ENCODE peak calls at places on chromosome 9, in seven cellular contexts. V is A549, J is spleen, O is vagina, S is testis, B is right lobe of liver, M is sigmoid colon. P is an unnamed sample.
A peak's percentile ranks its signal among the peaks of the same experiment; 100 is the strongest.

GRCh38 chr9:134225186-134225585 is 60.8 kb upstream of the RNU6ATAC start:
- DNase-seq in B (no peak), S (no peak), O (no peak), M (peak; percentile 57), V (no peak), J (peak; percentile 54), P (no peak)

GRCh38 chr9:114324492-114324891 is 1.6 kb downstream of the ORM1 start:
- DNase-seq in B (no peak), J (peak; percentile 37), S (no peak), V (no peak), M (no peak), O (no peak), P (no peak)

GRCh38 chr9:112831969-112832368 is 58.7 kb downstream of the SLC46A2 start:
- DNase-seq in S (no peak), B (no peak), J (no peak), M (no peak), O (no peak), V (no peak), P (no peak)

GRCh38 chr9:110258671-110259070 is 2.4 kb upstream of the TXN start:
- DNase-seq in J (no peak), S (no peak), O (no peak), M (no peak), V (no peak), B (no peak), P (no peak)

GRCh38 chr9:93479726-93480125 is 26.3 kb upstream of the FAM120AOS start:
- DNase-seq in B (no peak), O (no peak), M (no peak), J (no peak), S (no peak), V (no peak), P (no peak)

GRCh38 chr9:4793412-4794005 is 765 bp downstream of the RCL1 start:
- DNase-seq in M (no peak), O (no peak), B (no peak), S (peak; percentile 27), V (no peak), J (no peak), P (no peak)

GRCh38 chr9:132877447-132877817 is 652 bp downstream of the AK8 start:
- DNase-seq in B (no peak), M (no peak), V (no peak), J (no peak), S (no peak), O (no peak), P (no peak)

GRCh38 chr9:135665795-135666189 is 2.7 kb downstream of the LCN9 start:
- DNase-seq in B (no peak), V (no peak), J (peak; percentile 37), S (no peak), O (no peak), M (no peak), P (no peak)

GRCh38 chr9:117750401-117750800 is 46.2 kb downstream of the TLR4 start:
- DNase-seq in O (no peak), B (no peak), J (no peak), M (no peak), V (no peak), S (no peak), P (no peak)

GRCh38 chr9:134329886-134330285 is 3.6 kb downstream of the RXRA start:
- DNase-seq in M (no peak), J (no peak), O (no peak), B (peak; percentile 95), S (no peak), V (no peak), P (no peak)

GRCh38 chr9:70043285-70043684 is 363 bp upstream of the MAMDC2 start:
- DNase-seq in S (no peak), V (no peak), O (no peak), J (no peak), M (no peak), B (no peak), P (no peak)

GRCh38 chr9:70043689-70044449 is at the start of gene MAMDC2:
- DNase-seq in V (no peak), J (peak; percentile 77), S (peak; percentile 60), B (peak; percentile 57), O (no peak), M (peak; percentile 91), P (peak; percentile 73)

GRCh38 chr9:70044450-70045307 is 1.0 kb downstream of the MAMDC2 start:
- DNase-seq in V (peak; percentile 15), O (no peak), B (no peak), M (peak; percentile 76), J (no peak), S (peak; percentile 56), P (peak; percentile 68)

GRCh38 chr9:70046274-70047070 is 2.8 kb downstream of the MAMDC2 start:
- DNase-seq in V (no peak), M (peak; percentile 79), S (no peak), O (no peak), J (no peak), B (no peak), P (peak; percentile 47)

GRCh38 chr9:70045452-70045851 is 1.8 kb downstream of the MAMDC2 start:
- DNase-seq in O (no peak), J (no peak), B (no peak), V (no peak), S (no peak), M (peak; percentile 68), P (no peak)
- H3K27ac ChIP-seq in O (peak overlapping the region; percentile 84), J (no peak overlapping the region), B (no peak overlapping the region), V (no peak overlapping the region), S (peak overlapping the region; percentile 84), M (peak overlapping the region; percentile 90), P (peak overlapping the region; percentile 94)

DNA sequence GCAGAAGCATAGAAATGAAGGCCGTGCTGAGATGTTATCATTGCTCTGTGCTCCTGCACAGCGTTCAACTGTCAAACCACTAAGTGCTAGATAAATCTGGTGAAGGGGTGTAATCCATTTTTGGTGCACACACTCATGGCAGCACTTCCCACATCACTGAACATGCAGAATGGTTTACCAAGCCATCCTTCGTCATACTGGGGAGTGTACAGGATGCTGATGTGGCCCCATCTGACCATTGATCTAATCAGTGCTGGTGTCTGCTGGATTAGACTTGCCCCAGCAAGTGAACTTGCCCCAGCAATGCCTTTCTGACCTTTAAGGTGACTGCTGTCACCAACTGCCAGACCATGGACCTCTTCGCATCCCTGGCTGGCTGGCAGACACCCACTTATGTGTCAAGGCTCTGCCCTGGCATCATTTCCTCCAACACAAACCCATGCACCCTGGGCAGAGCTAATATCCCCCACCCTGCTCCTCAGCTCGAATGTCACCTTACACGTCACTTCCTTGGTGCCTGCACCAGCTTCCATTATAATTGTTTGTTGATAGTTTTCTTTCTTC is 4.2 kb upstream of the SEMA4D start:
- DNase-seq in J (no peak), B (no peak), S (no peak), M (no peak), V (no peak), O (no peak), P (no peak)
- H3K4me3 ChIP-seq in J (no peak overlapping the region), B (no peak overlapping the region), S (no peak overlapping the region), M (no peak overlapping the region), V (no peak overlapping the region), O (no peak overlapping the region), P (no peak overlapping the region)

DNA sequence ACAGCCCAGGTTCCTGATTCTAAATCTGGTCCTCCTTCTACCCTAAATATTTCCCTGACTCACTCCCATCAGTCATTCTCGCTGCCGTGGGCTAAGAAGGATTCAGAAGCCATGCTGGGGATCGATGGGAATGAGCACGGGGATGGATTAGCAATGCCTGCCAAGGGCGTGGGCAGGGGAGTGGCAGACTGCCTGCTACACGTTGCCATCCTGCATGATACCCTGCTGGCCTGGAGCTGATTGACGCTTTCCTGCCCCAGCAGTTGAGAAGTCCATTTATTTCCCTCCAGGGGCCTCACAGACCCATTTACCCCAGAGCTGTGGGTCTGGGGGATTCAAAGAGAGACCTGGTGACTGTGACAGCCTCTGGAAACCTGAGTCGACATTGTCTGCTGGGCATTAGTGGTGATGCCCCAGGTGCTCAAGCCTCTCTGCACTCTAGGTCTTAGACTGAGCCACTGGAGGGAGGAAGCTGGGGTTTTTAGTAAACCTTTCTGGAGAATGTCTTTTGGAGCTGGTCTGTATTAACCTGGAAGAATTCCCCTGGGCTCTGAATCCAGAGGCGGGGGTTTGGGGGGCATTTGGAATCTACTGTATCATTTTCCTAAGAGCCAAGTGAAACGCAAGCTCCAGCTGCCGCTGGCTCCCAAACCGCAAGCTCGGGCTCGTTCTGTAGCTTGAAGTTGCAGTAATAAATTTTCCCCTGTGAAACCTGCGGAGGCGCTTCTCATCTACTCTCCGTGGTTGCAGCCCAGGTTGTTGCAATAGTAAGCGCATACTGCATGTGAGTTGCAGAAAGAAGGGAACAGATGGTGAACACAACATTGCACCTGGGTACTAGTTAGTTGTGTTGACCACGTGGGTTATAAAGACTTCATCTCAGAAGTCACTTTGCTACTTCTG is 76.3 kb upstream of the RAPGEF1 start:
- DNase-seq in O (no peak), M (no peak), B (no peak), S (no peak), V (no peak), J (no peak), P (no peak)
- TF ChIP-seq POLR2A in O (no peak), M (no peak), B (no peak), S (no peak), V (no peak), J (no peak), P (no peak)

DNA sequence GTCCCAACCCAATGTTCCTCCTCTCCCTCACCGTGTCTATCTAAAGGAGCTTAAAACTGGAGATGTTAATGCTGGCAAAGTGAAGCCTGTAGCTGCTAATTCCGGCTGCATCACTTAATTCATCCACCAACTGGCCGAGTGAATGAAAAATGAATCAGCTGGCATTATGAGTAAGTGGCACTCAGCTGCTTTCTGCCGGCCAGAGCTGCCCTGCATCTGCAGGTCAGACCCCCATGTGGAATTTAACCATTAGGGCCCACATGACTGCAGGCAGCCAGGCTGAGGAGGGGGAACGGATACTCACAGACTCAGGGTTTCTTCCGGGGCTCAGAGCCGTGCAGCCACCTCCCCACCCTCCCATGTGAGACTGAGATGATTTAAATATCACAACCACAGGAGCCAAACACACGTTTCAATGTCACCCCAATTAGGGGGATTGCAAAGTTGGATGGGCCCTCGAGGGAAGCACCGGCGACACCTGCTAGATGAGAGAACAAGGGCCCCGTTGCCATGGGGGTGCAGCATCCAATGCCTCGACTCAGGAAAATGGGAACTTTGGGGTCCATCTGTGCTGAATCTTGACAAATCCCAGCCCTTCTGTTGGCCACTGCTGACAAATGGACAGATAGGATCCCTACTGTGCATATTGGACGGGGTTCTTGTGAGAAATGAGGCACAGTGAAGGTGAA is 115.6 kb upstream of the ALDH1B1 start:
- DNase-seq in O (peak; percentile 58), V (no peak), J (peak; percentile 22), S (no peak), B (no peak), M (no peak), P (no peak)
- H3K27ac ChIP-seq in O (no peak overlapping the region), V (no peak overlapping the region), J (no peak overlapping the region), S (no peak overlapping the region), B (no peak overlapping the region), M (no peak overlapping the region), P (no peak overlapping the region)

DNA sequence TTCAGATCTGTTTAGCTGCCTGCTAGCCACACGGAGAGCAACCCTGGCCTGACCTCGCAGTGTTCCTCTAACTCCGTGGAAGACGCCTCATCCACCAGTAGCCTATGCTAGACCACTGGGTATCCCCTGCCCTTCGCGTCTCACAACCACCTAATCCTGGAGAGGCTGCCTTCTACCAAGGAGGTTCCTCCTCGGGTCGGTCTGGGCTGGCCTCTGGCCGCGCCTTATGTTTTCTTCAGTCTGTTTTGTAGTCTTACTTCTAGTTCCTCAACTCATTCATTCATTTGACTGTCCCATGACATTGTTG is 1.6 kb upstream of the TPM2 start:
- DNase-seq in B (no peak), O (no peak), V (peak; percentile 41), S (no peak), M (no peak), J (no peak), P (no peak)
- H3K4me3 ChIP-seq in B (peak overlapping the region; percentile 63), O (peak overlapping the region; percentile 90), V (peak overlapping the region; percentile 87), S (peak overlapping the region; percentile 64), M (peak overlapping the region; percentile 95), J (peak overlapping the region; percentile 77), P (peak overlapping the region; percentile 71)

GRCh38 chr9:38068866-38069628 is at the start of gene SHB:
- DNase-seq in S (peak; percentile 82), J (peak; percentile 95), B (peak; percentile 88), O (no peak), M (peak; percentile 88), V (peak; percentile 83), P (peak; percentile 65)
- TF ChIP-seq POLR2A in S (no peak), J (peak; percentile 61), B (peak; percentile 98), O (no peak), M (no peak), V (peak; percentile 87), P (peak; percentile 82)